ENCODE peak calls at places on chromosomes 1 and 21, in six cellular contexts. J is spleen, U is HepG2, E is gastrocnemius medialis, L is heart left ventricle, N is ovary. A is an unnamed sample.
A peak's percentile ranks its signal among the peaks of the same experiment; 100 is the strongest.

GRCh38 chr1:48851638-48852037 is 74.9 kb upstream of the BEND5 start:
- DNase-seq in L (no peak), U (no peak), J (no peak), E (no peak), N (no peak), A (no peak)

GRCh38 chr1:23593042-23593521 is 33.8 kb upstream of the ID3 start:
- DNase-seq in N (no peak), J (no peak), E (no peak), U (no peak), L (no peak), A (no peak)

GRCh38 chr1:224851210-224851849 is 78.1 kb upstream of the DNAH14 start:
- DNase-seq in N (peak; percentile 21), E (peak; percentile 9), J (no peak), L (peak; percentile 33), U (peak; percentile 9), A (no peak)

GRCh38 chr21:45802425-45802824 is 158.9 kb downstream of the PCBP3 start:
- DNase-seq in E (no peak), J (no peak), U (no peak), N (no peak), L (no peak), A (no peak)

GRCh38 chr1:102772831-102773230 is 335.5 kb downstream of the COL11A1 start:
- DNase-seq in L (no peak), E (no peak), N (no peak), U (no peak), J (no peak), A (no peak)

GRCh38 chr1:246104927-246105326 is 402.2 kb downstream of the SMYD3 start:
- DNase-seq in N (no peak), L (no peak), J (no peak), U (no peak), E (no peak), A (no peak)

GRCh38 chr21:32710069-32710784 is 17.6 kb downstream of the SYNJ1 start:
- DNase-seq in E (no peak), U (no peak), N (no peak), J (no peak), L (no peak), A (no peak)

GRCh38 chr1:77994117-77994516 is 10.6 kb upstream of the DNAJB4 start:
- DNase-seq in J (no peak), U (no peak), N (no peak), E (no peak), L (no peak), A (no peak)

GRCh38 chr21:37642493-37642892 is 273.8 kb downstream of the KCNJ6 start:
- DNase-seq in J (no peak), U (peak; percentile 32), E (no peak), L (no peak), N (no peak), A (no peak)

GRCh38 chr1:17581389-17582123 is 42.1 kb downstream of the ARHGEF10L start:
- DNase-seq in U (peak; percentile 95), E (no peak), N (no peak), J (no peak), L (no peak), A (no peak)

GRCh38 chr1:209595032-209595431 is 11.5 kb downstream of the CAMK1G start:
- DNase-seq in J (no peak), L (no peak), E (no peak), N (no peak), U (no peak), A (no peak)

GRCh38 chr1:235998812-235999211 is 66.1 kb downstream of the NID1 start:
- DNase-seq in N (no peak), J (no peak), L (no peak), U (no peak), E (no peak), A (peak; percentile 14)

GRCh38 chr1:115643219-115643618 is 1.4 kb downstream of the VANGL1 start:
- DNase-seq in N (no peak), J (no peak), E (no peak), L (no peak), U (no peak), A (no peak)

GRCh38 chr21:44012474-44013379 is 618 bp downstream of the TRAPPC10 start:
- DNase-seq in L (peak; percentile 73), J (peak; percentile 95), N (peak; percentile 57), U (peak; percentile 65), E (peak; percentile 23), A (peak; percentile 41)

GRCh38 chr1:159909381-159909780 is 9.4 kb upstream of the CFAP45 start:
- DNase-seq in U (no peak), N (no peak), E (no peak), L (no peak), J (no peak), A (no peak)

GRCh38 chr1:233561708-233562426 is 52.0 kb upstream of the KCNK1 start:
- DNase-seq in E (no peak), L (no peak), U (no peak), J (no peak), N (no peak), A (no peak)

GRCh38 chr1:163875927-163876320 is 554.2 kb downstream of the NUF2 start:
- DNase-seq in L (no peak), N (no peak), E (no peak), U (no peak), J (no peak), A (no peak)

GRCh38 chr1:118486213-118486612 is 301.2 kb upstream of the SPAG17 start:
- DNase-seq in L (no peak), J (no peak), U (no peak), E (no peak), N (no peak), A (no peak)

GRCh38 chr1:19113362-19114092 is 96.5 kb downstream of the UBR4 start:
- DNase-seq in E (no peak), L (no peak), U (peak; percentile 46), N (no peak), J (no peak), A (no peak)

GRCh38 chr1:162003061-162003824 is 20.4 kb downstream of the OLFML2B start:
- DNase-seq in J (no peak), N (peak; percentile 33), U (no peak), E (peak; percentile 34), L (no peak), A (peak; percentile 54)

GRCh38 chr1:217029311-217030157 is 306.3 kb upstream of the ESRRG start:
- DNase-seq in U (no peak), N (no peak), L (no peak), E (no peak), J (no peak), A (no peak)

GRCh38 chr1:154955039-154955717 is 721 bp downstream of the PBXIP1 start:
- DNase-seq in N (peak; percentile 84), E (no peak), J (peak; percentile 90), L (peak; percentile 51), U (peak; percentile 77), A (no peak)

GRCh38 chr1:58584082-58584895 is 7.2 kb upstream of the TACSTD2 start:
- DNase-seq in N (peak; percentile 73), E (no peak), J (no peak), U (peak; percentile 64), L (no peak), A (peak; percentile 69)

GRCh38 chr1:10308001-10308400 is 90.9 kb upstream of the PGD start:
- DNase-seq in N (no peak), E (no peak), U (no peak), J (no peak), L (no peak), A (no peak)

GRCh38 chr1:101506541-101507164 is 269.8 kb downstream of the S1PR1 start:
- DNase-seq in L (no peak), J (no peak), E (no peak), N (no peak), U (peak; percentile 44), A (no peak)

GRCh38 chr1:186078245-186078644 is 296.8 kb downstream of the TPR start:
- DNase-seq in U (no peak), N (no peak), E (no peak), J (no peak), L (no peak), A (no peak)
- H3K36me3 ChIP-seq in U (no peaks in the 10 kb centered on the region), N (no peaks in the 10 kb centered on the region), E (no peaks in the 10 kb centered on the region), J (no peaks in the 10 kb centered on the region), L (peaks cover 3% of the 10 kb centered on the region), A (no peaks in the 10 kb centered on the region)

DNA sequence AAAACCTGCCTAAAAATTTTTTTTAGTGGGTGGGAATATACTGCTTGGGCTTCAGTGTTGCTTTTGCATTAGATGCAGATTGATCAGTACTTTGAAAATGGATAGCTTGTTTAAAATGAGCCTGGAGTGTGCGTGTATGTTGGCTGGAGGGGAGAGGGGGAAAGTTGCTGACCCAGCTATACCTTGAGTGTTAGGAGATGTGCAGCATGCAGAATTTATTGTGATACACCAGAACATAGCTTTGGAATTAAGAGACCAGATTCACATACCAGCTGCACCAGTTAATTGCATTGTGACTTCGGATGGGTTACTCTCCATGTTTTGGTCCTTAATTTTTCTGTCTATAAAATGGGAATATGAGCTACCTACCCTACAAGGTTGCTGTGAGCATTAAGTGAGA is 60.4 kb downstream of the PRDM2 start:
- DNase-seq in L (no peak), U (no peak), N (no peak), J (no peak), E (no peak), A (no peak)
- H3K4me1 ChIP-seq in L (peaks cover 75% of the 10 kb centered on the region), U (peaks cover 15% of the 10 kb centered on the region), N (peaks cover 21% of the 10 kb centered on the region), J (peaks cover 94% of the 10 kb centered on the region), E (peaks cover 93% of the 10 kb centered on the region), A (no peaks in the 10 kb centered on the region)

GRCh38 chr1:9127395-9128160 is 1.3 kb downstream of the GPR157 start:
- DNase-seq in L (no peak), E (peak; percentile 75), U (no peak), N (no peak), J (peak; percentile 63), A (no peak)
- TF ChIP-seq POLR2A in L (no peak), E (peak; percentile 44), U (no peak), N (no peak), J (no peak), A (no peak)

GRCh38 chr1:7785108-7785507 is 1.0 kb downstream of the PER3 start:
- DNase-seq in L (no peak), J (no peak), U (no peak), E (no peak), N (no peak), A (no peak)
- H3K36me3 ChIP-seq in L (peaks cover 63% of the 10 kb centered on the region), J (peaks cover 32% of the 10 kb centered on the region), U (no peaks in the 10 kb centered on the region), E (peaks cover 46% of the 10 kb centered on the region), N (no peaks in the 10 kb centered on the region), A (no peaks in the 10 kb centered on the region)

GRCh38 chr1:56331207-56331891 is 248.0 kb downstream of the PLPP3 start:
- DNase-seq in U (peak; percentile 47), E (no peak), J (no peak), N (no peak), L (no peak), A (no peak)

GRCh38 chr1:56330400-56331026 is 248.8 kb downstream of the PLPP3 start:
- DNase-seq in E (no peak), N (no peak), J (no peak), U (peak; percentile 47), L (no peak), A (no peak)

GRCh38 chr1:56334027-56334426 is 245.3 kb downstream of the PLPP3 start:
- DNase-seq in U (no peak), J (no peak), E (no peak), N (no peak), L (no peak), A (no peak)

GRCh38 chr1:56333461-56333860 is 245.9 kb downstream of the PLPP3 start:
- DNase-seq in L (no peak), J (no peak), N (no peak), E (no peak), U (no peak), A (no peak)

GRCh38 chr1:56331892-56332567 is 247.3 kb downstream of the PLPP3 start:
- DNase-seq in L (no peak), N (no peak), E (no peak), J (no peak), U (peak; percentile 95), A (no peak)
- H3K4me1 ChIP-seq in L (no peaks in the 10 kb centered on the region), N (no peaks in the 10 kb centered on the region), E (peaks cover 18% of the 10 kb centered on the region), J (no peaks in the 10 kb centered on the region), U (peaks cover 39% of the 10 kb centered on the region), A (no peaks in the 10 kb centered on the region)